ENCODE peak calls at places on chromosomes 5 and 9, in seven cellular contexts. One of them, this sample, is unnamed.

GRCh38 chr5:57816108-57816507 is 333.5 kb upstream of the ACTBL2 start:
- DNase-seq in dorsolateral prefrontal cortex: no peak
- DNase-seq in kidney epithelial cell: peak; percentile 97
- DNase-seq in body of pancreas: no peak
- DNase-seq in CD8-positive, alpha-beta T cell: no peak
- DNase-seq in psoas muscle: no peak
- DNase-seq in ovary: no peak
- DNase-seq in this sample: no peak

GRCh38 chr5:10266839-10267238 is 16.8 kb downstream of the CCT5 start:
- DNase-seq in dorsolateral prefrontal cortex: no peak
- DNase-seq in kidney epithelial cell: no peak
- DNase-seq in body of pancreas: no peak
- DNase-seq in CD8-positive, alpha-beta T cell: no peak
- DNase-seq in psoas muscle: no peak
- DNase-seq in ovary: no peak
- DNase-seq in this sample: no peak

GRCh38 chr9:1875921-1876448 is 139.2 kb upstream of the SMARCA2 start:
- DNase-seq in dorsolateral prefrontal cortex: no peak
- DNase-seq in kidney epithelial cell: no peak
- DNase-seq in body of pancreas: no peak
- DNase-seq in CD8-positive, alpha-beta T cell: no peak
- DNase-seq in psoas muscle: no peak
- DNase-seq in ovary: no peak
- DNase-seq in this sample: no peak

GRCh38 chr9:134378901-134379338 is 52.7 kb downstream of the RXRA start:
- DNase-seq in dorsolateral prefrontal cortex: peak; percentile 67
- DNase-seq in kidney epithelial cell: no peak
- DNase-seq in body of pancreas: peak; percentile 52
- DNase-seq in CD8-positive, alpha-beta T cell: no peak
- DNase-seq in psoas muscle: peak; percentile 82
- DNase-seq in ovary: peak; percentile 64
- DNase-seq in this sample: no peak

GRCh38 chr9:136947955-136948510 is 3.0 kb downstream of the C8G start:
- DNase-seq in dorsolateral prefrontal cortex: peak; percentile 83
- DNase-seq in kidney epithelial cell: no peak
- DNase-seq in body of pancreas: no peak
- DNase-seq in CD8-positive, alpha-beta T cell: no peak
- DNase-seq in psoas muscle: peak; percentile 59
- DNase-seq in ovary: peak; percentile 61
- DNase-seq in this sample: peak; percentile 75

GRCh38 chr9:125376261-125377226 is 114.9 kb downstream of the GAPVD1 start:
- DNase-seq in dorsolateral prefrontal cortex: no peak
- DNase-seq in kidney epithelial cell: no peak
- DNase-seq in body of pancreas: peak; percentile 50
- DNase-seq in CD8-positive, alpha-beta T cell: no peak
- DNase-seq in psoas muscle: no peak
- DNase-seq in ovary: no peak
- DNase-seq in this sample: no peak

GRCh38 chr9:110343537-110343936 is 5.9 kb upstream of the TXNDC8 start:
- DNase-seq in dorsolateral prefrontal cortex: no peak
- DNase-seq in kidney epithelial cell: no peak
- DNase-seq in body of pancreas: no peak
- DNase-seq in CD8-positive, alpha-beta T cell: no peak
- DNase-seq in psoas muscle: no peak
- DNase-seq in ovary: no peak
- DNase-seq in this sample: no peak

GRCh38 chr9:34898846-34899245 is 59.2 kb upstream of the PHF24 start:
- DNase-seq in dorsolateral prefrontal cortex: peak; percentile 62
- DNase-seq in kidney epithelial cell: no peak
- DNase-seq in body of pancreas: no peak
- DNase-seq in CD8-positive, alpha-beta T cell: no peak
- DNase-seq in psoas muscle: no peak
- DNase-seq in ovary: no peak
- DNase-seq in this sample: no peak

GRCh38 chr9:131577005-131578000 is 32.0 kb downstream of the PRRT1B start:
- DNase-seq in dorsolateral prefrontal cortex: no peak
- DNase-seq in kidney epithelial cell: no peak
- DNase-seq in body of pancreas: no peak
- DNase-seq in CD8-positive, alpha-beta T cell: no peak
- DNase-seq in psoas muscle: no peak
- DNase-seq in ovary: no peak
- DNase-seq in this sample: no peak

GRCh38 chr9:14992516-14992915 is 82.3 kb upstream of the FREM1 start:
- DNase-seq in dorsolateral prefrontal cortex: no peak
- DNase-seq in kidney epithelial cell: no peak
- DNase-seq in body of pancreas: no peak
- DNase-seq in CD8-positive, alpha-beta T cell: no peak
- DNase-seq in psoas muscle: no peak
- DNase-seq in ovary: no peak
- DNase-seq in this sample: no peak

GRCh38 chr5:1404062-1404461 is 41.2 kb downstream of the SLC6A3 start:
- DNase-seq in dorsolateral prefrontal cortex: no peak
- DNase-seq in kidney epithelial cell: no peak
- DNase-seq in body of pancreas: peak; percentile 3
- DNase-seq in CD8-positive, alpha-beta T cell: no peak
- DNase-seq in psoas muscle: no peak
- DNase-seq in ovary: no peak
- DNase-seq in this sample: peak; percentile 40

GRCh38 chr9:130379649-130379970 is 65.2 kb upstream of the ASS1 start:
- DNase-seq in dorsolateral prefrontal cortex: no peak
- DNase-seq in kidney epithelial cell: no peak
- DNase-seq in body of pancreas: no peak
- DNase-seq in CD8-positive, alpha-beta T cell: no peak
- DNase-seq in psoas muscle: no peak
- DNase-seq in ovary: no peak
- DNase-seq in this sample: no peak

GRCh38 chr9:16139781-16140180 is 586.9 kb downstream of the CCDC171 start:
- DNase-seq in dorsolateral prefrontal cortex: no peak
- DNase-seq in kidney epithelial cell: no peak
- DNase-seq in body of pancreas: no peak
- DNase-seq in CD8-positive, alpha-beta T cell: no peak
- DNase-seq in psoas muscle: no peak
- DNase-seq in ovary: peak; percentile 57
- DNase-seq in this sample: no peak

GRCh38 chr9:69376651-69377050 is 51.6 kb downstream of the ENTREP1 start:
- DNase-seq in dorsolateral prefrontal cortex: no peak
- DNase-seq in kidney epithelial cell: peak; percentile 69
- DNase-seq in body of pancreas: no peak
- DNase-seq in CD8-positive, alpha-beta T cell: no peak
- DNase-seq in psoas muscle: no peak
- DNase-seq in ovary: peak; percentile 65
- DNase-seq in this sample: no peak

GRCh38 chr5:138438724-138439536 is at the start of gene REEP2:
- DNase-seq in dorsolateral prefrontal cortex: no peak
- DNase-seq in kidney epithelial cell: no peak
- DNase-seq in body of pancreas: peak; percentile 40
- DNase-seq in CD8-positive, alpha-beta T cell: peak; percentile 12
- DNase-seq in psoas muscle: peak; percentile 62
- DNase-seq in ovary: peak; percentile 66
- DNase-seq in this sample: peak; percentile 62

GRCh38 chr5:150469718-150470470 is 20.4 kb upstream of the RPS14 start:
- DNase-seq in dorsolateral prefrontal cortex: no peak
- DNase-seq in kidney epithelial cell: peak; percentile 92
- DNase-seq in body of pancreas: no peak
- DNase-seq in CD8-positive, alpha-beta T cell: no peak
- DNase-seq in psoas muscle: no peak
- DNase-seq in ovary: no peak
- DNase-seq in this sample: no peak

GRCh38 chr9:72952914-72953313 is at the start of gene ALDH1A1:
- DNase-seq in dorsolateral prefrontal cortex: no peak
- DNase-seq in kidney epithelial cell: no peak
- DNase-seq in body of pancreas: peak; percentile 65
- DNase-seq in CD8-positive, alpha-beta T cell: no peak
- DNase-seq in psoas muscle: no peak
- DNase-seq in ovary: no peak
- DNase-seq in this sample: no peak

GRCh38 chr5:51731641-51732040 is 348.4 kb downstream of the ISL1 start:
- DNase-seq in dorsolateral prefrontal cortex: no peak
- DNase-seq in kidney epithelial cell: no peak
- DNase-seq in body of pancreas: no peak
- DNase-seq in CD8-positive, alpha-beta T cell: no peak
- DNase-seq in psoas muscle: no peak
- DNase-seq in ovary: no peak
- DNase-seq in this sample: no peak

DNA sequence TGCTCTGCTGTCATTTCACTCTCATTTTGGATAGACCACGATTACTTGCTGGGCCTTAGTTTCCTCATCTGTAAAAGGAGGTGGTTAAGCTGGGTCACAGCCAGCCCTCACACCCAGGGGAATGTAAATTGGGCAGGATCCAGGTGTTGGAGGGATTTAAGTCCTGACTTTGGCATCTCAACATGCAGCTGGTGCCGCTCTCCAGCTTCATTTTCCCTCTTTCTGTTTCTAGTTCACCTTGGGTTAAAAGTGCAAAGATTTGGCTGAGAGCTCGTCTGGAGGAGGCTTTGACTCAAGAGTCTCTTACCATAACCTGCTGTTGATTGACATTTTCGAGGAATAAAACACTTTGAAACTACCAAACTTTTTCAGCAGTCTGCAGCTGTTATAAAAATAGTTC is 144.3 kb upstream of the DHFR start:
- DNase-seq in dorsolateral prefrontal cortex: no peak
- DNase-seq in kidney epithelial cell: no peak
- DNase-seq in body of pancreas: no peak
- DNase-seq in CD8-positive, alpha-beta T cell: no peak
- DNase-seq in psoas muscle: no peak
- DNase-seq in ovary: peak; percentile 44
- DNase-seq in this sample: no peak
- TF ChIP-seq CTCF in dorsolateral prefrontal cortex: no peak
- TF ChIP-seq CTCF in kidney epithelial cell: no peak
- TF ChIP-seq CTCF in body of pancreas: no peak
- TF ChIP-seq CTCF in CD8-positive, alpha-beta T cell: no peak
- TF ChIP-seq CTCF in psoas muscle: no peak
- TF ChIP-seq CTCF in ovary: no peak
- TF ChIP-seq CTCF in this sample: no peak

GRCh38 chr5:131589510-131590348 is 45.3 kb downstream of the RAPGEF6 start:
- DNase-seq in dorsolateral prefrontal cortex: no peak
- DNase-seq in kidney epithelial cell: no peak
- DNase-seq in body of pancreas: no peak
- DNase-seq in CD8-positive, alpha-beta T cell: no peak
- DNase-seq in psoas muscle: no peak
- DNase-seq in ovary: no peak
- DNase-seq in this sample: no peak

GRCh38 chr5:131581710-131582109 is 53.3 kb downstream of the RAPGEF6 start:
- DNase-seq in dorsolateral prefrontal cortex: no peak
- DNase-seq in kidney epithelial cell: no peak
- DNase-seq in body of pancreas: no peak
- DNase-seq in CD8-positive, alpha-beta T cell: no peak
- DNase-seq in psoas muscle: no peak
- DNase-seq in ovary: no peak
- DNase-seq in this sample: no peak

DNA sequence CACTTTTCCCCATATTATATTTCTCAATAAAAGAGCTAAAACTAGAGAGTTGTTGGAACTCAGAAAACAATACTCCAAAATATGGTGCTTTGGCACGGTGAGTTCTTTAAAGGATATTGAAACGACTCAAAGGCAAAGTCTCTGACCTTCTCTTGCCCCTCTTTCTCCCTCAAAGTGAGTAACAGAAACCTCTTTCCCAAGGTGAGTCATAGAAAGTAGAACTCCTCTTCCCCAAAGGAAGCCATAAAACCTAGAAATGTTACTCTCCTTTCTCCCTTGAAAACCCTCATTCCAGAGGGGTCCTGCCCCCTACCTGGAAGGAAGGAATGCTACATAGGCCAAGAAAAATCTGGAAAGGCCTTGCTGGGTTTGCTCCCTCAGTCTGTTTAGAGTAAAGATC is 47.5 kb downstream of the RAPGEF6 start:
- DNase-seq in dorsolateral prefrontal cortex: no peak
- DNase-seq in kidney epithelial cell: no peak
- DNase-seq in body of pancreas: no peak
- DNase-seq in CD8-positive, alpha-beta T cell: no peak
- DNase-seq in psoas muscle: no peak
- DNase-seq in ovary: no peak
- DNase-seq in this sample: no peak
- TF ChIP-seq CTCF in dorsolateral prefrontal cortex: no peak
- TF ChIP-seq CTCF in kidney epithelial cell: no peak
- TF ChIP-seq CTCF in body of pancreas: no peak
- TF ChIP-seq CTCF in CD8-positive, alpha-beta T cell: no peak
- TF ChIP-seq CTCF in psoas muscle: no peak
- TF ChIP-seq CTCF in ovary: no peak
- TF ChIP-seq CTCF in this sample: no peak

DNA sequence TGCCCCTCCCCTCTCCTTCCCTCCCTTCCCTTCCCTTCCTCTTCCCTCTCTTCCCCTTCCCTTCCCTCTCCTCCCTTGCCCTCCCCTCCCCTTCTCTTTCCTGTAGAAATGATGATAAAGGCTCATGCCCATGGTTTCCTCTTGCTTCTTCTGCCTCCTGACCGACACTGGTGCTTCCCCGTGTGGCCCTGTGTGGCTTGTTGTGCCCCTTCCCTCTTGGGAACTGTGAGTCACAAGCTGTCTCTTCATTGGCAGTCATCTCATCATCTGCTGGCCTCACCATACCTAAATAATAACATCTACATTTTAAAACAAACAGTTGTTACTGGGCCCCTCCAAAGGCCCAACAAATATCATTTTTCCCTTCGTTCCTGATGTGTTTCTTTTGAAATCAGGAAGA is 11.7 kb upstream of the CARNMT1 start:
- DNase-seq in dorsolateral prefrontal cortex: no peak
- DNase-seq in kidney epithelial cell: no peak
- DNase-seq in body of pancreas: no peak
- DNase-seq in CD8-positive, alpha-beta T cell: no peak
- DNase-seq in psoas muscle: no peak
- DNase-seq in ovary: no peak
- DNase-seq in this sample: no peak
- TF ChIP-seq CTCF in dorsolateral prefrontal cortex: no peak
- TF ChIP-seq CTCF in kidney epithelial cell: no peak
- TF ChIP-seq CTCF in body of pancreas: no peak
- TF ChIP-seq CTCF in CD8-positive, alpha-beta T cell: no peak
- TF ChIP-seq CTCF in psoas muscle: no peak
- TF ChIP-seq CTCF in ovary: no peak
- TF ChIP-seq CTCF in this sample: no peak

DNA sequence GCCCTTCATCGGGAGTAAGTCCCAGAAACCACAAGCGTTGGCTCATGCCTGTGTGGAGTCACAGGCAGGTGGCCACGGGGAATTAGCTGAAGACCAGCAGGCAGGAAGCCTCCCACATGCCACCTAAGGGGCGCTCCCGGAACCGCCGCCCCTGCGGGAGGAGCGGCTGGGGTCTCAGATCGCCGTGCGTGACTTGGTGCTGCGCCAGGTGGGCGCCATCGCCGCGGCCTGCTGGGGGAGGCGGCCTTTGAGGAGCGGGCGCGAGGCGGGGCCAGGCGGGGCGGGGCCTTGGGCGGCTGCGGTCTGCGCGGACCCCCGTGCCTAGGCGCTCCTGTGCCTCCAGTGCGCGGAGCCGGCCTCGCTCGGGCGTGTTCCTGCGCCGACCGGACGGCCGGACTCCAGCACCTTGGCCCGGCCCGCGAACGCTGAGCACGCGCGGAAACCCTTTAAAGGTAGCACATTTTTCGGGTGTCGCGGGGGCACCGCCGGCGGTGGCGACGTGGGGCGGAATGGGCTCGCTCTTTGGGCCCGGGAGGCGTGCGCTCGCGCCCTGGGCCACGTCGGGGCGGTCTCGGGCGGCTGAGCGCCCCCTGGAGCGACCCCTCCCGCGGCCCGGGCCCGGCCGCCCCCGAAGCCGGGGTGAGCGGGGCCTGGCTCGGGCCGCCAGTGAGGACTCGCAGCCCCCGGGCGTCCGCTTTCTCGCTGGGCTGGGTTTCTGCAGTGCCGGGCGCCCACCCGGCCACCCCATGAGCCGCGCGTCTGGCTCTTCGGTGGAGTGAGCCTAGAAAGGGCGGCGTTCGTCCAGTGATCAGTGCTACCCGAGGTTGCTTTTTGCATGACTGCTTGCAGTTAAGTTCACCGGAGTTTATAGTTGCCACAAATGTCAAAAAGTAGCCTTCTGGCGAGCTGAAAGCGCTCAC is 24.5 kb downstream of the LECT2 start:
- DNase-seq in dorsolateral prefrontal cortex: no peak
- DNase-seq in kidney epithelial cell: no peak
- DNase-seq in body of pancreas: no peak
- DNase-seq in CD8-positive, alpha-beta T cell: no peak
- DNase-seq in psoas muscle: no peak
- DNase-seq in ovary: no peak
- DNase-seq in this sample: no peak
- TF ChIP-seq CTCF in dorsolateral prefrontal cortex: no peak
- TF ChIP-seq CTCF in kidney epithelial cell: peak; percentile 22
- TF ChIP-seq CTCF in body of pancreas: no peak
- TF ChIP-seq CTCF in CD8-positive, alpha-beta T cell: no peak
- TF ChIP-seq CTCF in psoas muscle: no peak
- TF ChIP-seq CTCF in ovary: no peak
- TF ChIP-seq CTCF in this sample: no peak